ENCODE peak calls at places on chromosomes 7 and 10, in five cellular contexts. U, Z, A, I and G are unnamed samples.
A peak's percentile ranks its signal among the peaks of the same experiment; 100 is the strongest.

GRCh38 chr7:87627634-87627994 is 584 bp upstream of the RUNDC3B start:
- DNase-seq in U (peak; percentile 26), Z (peak; percentile 23), A (peak; percentile 29), I (no peak), G (no peak)

GRCh38 chr10:79023489-79024162 is 45.1 kb upstream of the ZMIZ1 start:
- DNase-seq in U (no peak), Z (no peak), A (peak; percentile 50), I (no peak), G (no peak)

GRCh38 chr7:18685961-18686360 is 190.4 kb downstream of the HDAC9 start:
- DNase-seq in U (no peak), Z (no peak), A (no peak), I (no peak), G (no peak)

GRCh38 chr10:131273476-131273875 is 38.0 kb downstream of the TCERG1L start:
- DNase-seq in U (no peak), Z (no peak), A (no peak), I (no peak), G (no peak)

GRCh38 chr7:123633553-123633952 is 22.1 kb upstream of the LMOD2 start:
- DNase-seq in U (no peak), Z (no peak), A (no peak), I (no peak), G (no peak)

GRCh38 chr10:77578583-77579227 is 58.9 kb downstream of the KCNMA1 start:
- DNase-seq in U (no peak), Z (no peak), A (no peak), I (peak; percentile 51), G (no peak)

GRCh38 chr7:94547128-94547527 is 37.5 kb downstream of the CASD1 start:
- DNase-seq in U (no peak), Z (no peak), A (no peak), I (no peak), G (no peak)

GRCh38 chr10:74121368-74121767 is 29.3 kb downstream of the AP3M1 start:
- DNase-seq in U (no peak), Z (no peak), A (no peak), I (no peak), G (no peak)

GRCh38 chr7:25944777-25945176 is 207.2 kb upstream of the NFE2L3 start:
- DNase-seq in U (no peak), Z (no peak), A (no peak), I (no peak), G (no peak)

GRCh38 chr7:44385384-44386138 is 60.2 kb upstream of the CAMK2B start:
- DNase-seq in U (no peak), Z (no peak), A (no peak), I (no peak), G (no peak)

GRCh38 chr10:125174360-125174759 is 14.0 kb upstream of the CTBP2 start:
- DNase-seq in U (no peak), Z (no peak), A (no peak), I (no peak), G (no peak)

GRCh38 chr10:118541718-118542117 is 53.7 kb downstream of the PRLHR start:
- DNase-seq in U (no peak), Z (no peak), A (no peak), I (no peak), G (no peak)

GRCh38 chr7:142587578-142588191 is 161.6 kb upstream of the PRSS1 start:
- DNase-seq in U (no peak), Z (peak; percentile 74), A (no peak), I (no peak), G (no peak)

GRCh38 chr10:113585949-113586348 is 33.1 kb downstream of the HABP2 start:
- DNase-seq in U (no peak), Z (no peak), A (no peak), I (no peak), G (no peak)

GRCh38 chr7:105796365-105796764 is 80.0 kb downstream of the ATXN7L1 start:
- DNase-seq in U (no peak), Z (no peak), A (no peak), I (no peak), G (no peak)

GRCh38 chr7:99498546-99498944 is 1.5 kb downstream of the ZNF394 start:
- DNase-seq in U (no peak), Z (peak; percentile 23), A (no peak), I (no peak), G (no peak)

GRCh38 chr10:124106241-124106905 is 13.0 kb upstream of the CHST15 start:
- DNase-seq in U (no peak), Z (no peak), A (no peak), I (no peak), G (no peak)

GRCh38 chr7:33623267-33623666 is 282.1 kb upstream of the BMPER start:
- DNase-seq in U (no peak), Z (no peak), A (no peak), I (no peak), G (no peak)

GRCh38 chr10:76717141-76717540 is 920.5 kb downstream of the KCNMA1 start:
- DNase-seq in U (no peak), Z (no peak), A (no peak), I (no peak), G (no peak)

GRCh38 chr10:126804396-126804795 is 100.8 kb upstream of the DOCK1 start:
- DNase-seq in U (no peak), Z (no peak), A (no peak), I (no peak), G (no peak)